ENCODE peak calls at places on chromosomes 3 and 15, in five cellular contexts. O is heart left ventricle, L is GM23338, B is foreskin keratinocyte, Y is Peyer's patch. G is an unnamed sample.

GRCh38 chr15:101445562-101446526 is 43.7 kb downstream of the PCSK6 start:
- DNase-seq in L (no peak), Y (no peak), B (peak; percentile 79), O (peak; percentile 73), G (no peak)

GRCh38 chr15:86016750-86017149 is 62.9 kb upstream of the AGBL1 start:
- DNase-seq in L (no peak), B (no peak), O (no peak), Y (no peak), G (no peak)

GRCh38 chr3:188124184-188124583 is 29.8 kb upstream of the LPP start:
- DNase-seq in L (no peak), Y (no peak), B (peak; percentile 47), O (no peak), G (no peak)

GRCh38 chr15:48086162-48086561 is 34.6 kb upstream of the SLC24A5 start:
- DNase-seq in O (no peak), B (peak; percentile 62), L (no peak), Y (no peak), G (no peak)

GRCh38 chr3:34394978-34395748 is 596.7 kb downstream of the PDCD6IP start:
- DNase-seq in O (no peak), B (no peak), Y (no peak), L (peak; percentile 25), G (peak; percentile 39)

GRCh38 chr15:31083394-31083790 is 18.1 kb downstream of the TRPM1 start:
- DNase-seq in O (no peak), B (no peak), L (no peak), Y (no peak), G (no peak)

GRCh38 chr15:90306560-90306959 is 41.1 kb downstream of the NGRN start:
- DNase-seq in B (no peak), L (no peak), O (no peak), Y (no peak), G (no peak)

GRCh38 chr3:77320514-77320913 is 280.6 kb downstream of the ROBO2 start:
- DNase-seq in Y (no peak), O (no peak), B (no peak), L (peak; percentile 80), G (no peak)

GRCh38 chr3:167978071-167978470 is 117.7 kb downstream of the GOLIM4 start:
- DNase-seq in O (no peak), L (no peak), B (no peak), Y (peak; percentile 66), G (no peak)

GRCh38 chr3:178131801-178132200 is 404.4 kb upstream of the KCNMB2 start:
- DNase-seq in B (peak; percentile 26), Y (no peak), O (no peak), L (no peak), G (no peak)

GRCh38 chr3:188734395-188734794 is 437.4 kb upstream of the TPRG1 start:
- DNase-seq in O (no peak), B (peak; percentile 14), L (no peak), Y (no peak), G (no peak)

GRCh38 chr15:48682949-48683651 is 37.6 kb upstream of the FBN1 start:
- DNase-seq in L (no peak), Y (peak; percentile 52), O (no peak), B (peak; percentile 56), G (no peak)

GRCh38 chr3:51709675-51710074 is 2.8 kb downstream of the GRM2 start:
- DNase-seq in B (no peak), L (no peak), O (no peak), Y (peak; percentile 7), G (no peak)

GRCh38 chr15:89341316-89342005 is 6.8 kb upstream of the POLG start:
- DNase-seq in O (no peak), Y (no peak), L (no peak), B (no peak), G (peak; percentile 81)

GRCh38 chr3:106014518-106014917 is 145.7 kb upstream of the CBLB start:
- DNase-seq in Y (no peak), B (no peak), L (no peak), O (no peak), G (no peak)

GRCh38 chr3:195209083-195209835 is 61.7 kb downstream of the XXYLT1 start:
- DNase-seq in B (no peak), Y (peak; percentile 45), O (no peak), L (no peak), G (peak; percentile 63)

GRCh38 chr3:195208631-195209030 is 62.3 kb downstream of the XXYLT1 start:
- DNase-seq in Y (peak; percentile 40), B (no peak), L (no peak), O (no peak), G (peak; percentile 41)

GRCh38 chr3:195208183-195208582 is 62.8 kb downstream of the XXYLT1 start:
- DNase-seq in Y (peak; percentile 62), B (no peak), O (no peak), L (no peak), G (peak; percentile 29)

GRCh38 chr3:195207056-195207455 is 63.9 kb downstream of the XXYLT1 start:
- DNase-seq in B (no peak), Y (peak; percentile 41), L (no peak), O (no peak), G (no peak)

DNA sequence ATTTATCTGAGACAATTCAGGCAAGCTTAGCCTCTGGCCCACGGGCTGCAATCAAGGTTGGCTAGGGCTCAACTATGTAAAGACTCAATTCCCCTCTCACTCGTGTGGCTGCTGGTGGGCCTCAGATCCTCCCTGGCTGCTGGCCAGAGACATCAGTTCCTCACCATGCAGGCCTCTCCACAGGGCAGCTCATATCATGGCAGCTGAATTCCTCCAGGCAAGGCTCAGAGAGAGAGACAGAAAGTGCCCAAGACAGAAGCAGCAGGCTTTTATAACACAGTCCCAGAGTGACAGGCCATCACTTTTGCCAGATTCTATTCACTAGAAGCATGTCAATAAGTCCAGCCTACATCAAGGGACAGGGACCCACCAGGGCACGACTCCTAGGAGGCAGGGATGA is 63.2 kb downstream of the XXYLT1 start:
- DNase-seq in B (no peak), L (no peak), Y (peak; percentile 32), O (no peak), G (peak; percentile 46)
- H3K4me1 ChIP-seq in B (no peaks in the 10 kb centered on the region), L (peaks cover 24% of the 10 kb centered on the region), Y (peaks cover 19% of the 10 kb centered on the region), O (peaks cover 53% of the 10 kb centered on the region), G (peaks cover 51% of the 10 kb centered on the region)

GRCh38 chr3:153429821-153430220 is 267.8 kb downstream of the RAP2B start:
- DNase-seq in Y (no peak), L (no peak), B (no peak), O (peak; percentile 9), G (no peak)
- H3K27ac ChIP-seq in Y (no peak overlapping the region), L (no peak overlapping the region), B (no peak overlapping the region), O (no peak overlapping the region), G (no peak overlapping the region)

GRCh38 chr3:141403576-141403975 is 35.3 kb downstream of the ZBTB38 start:
- DNase-seq in L (no peak), O (no peak), Y (no peak), B (no peak), G (no peak)

GRCh38 chr3:141399979-141400971 is 32.0 kb downstream of the ZBTB38 start:
- DNase-seq in L (peak; percentile 45), Y (peak; percentile 62), B (no peak), O (no peak), G (no peak)

GRCh38 chr3:141402476-141403171 is 34.3 kb downstream of the ZBTB38 start:
- DNase-seq in O (peak; percentile 81), B (peak; percentile 60), Y (peak; percentile 81), L (peak; percentile 84), G (peak; percentile 88)

GRCh38 chr3:141401095-141401494 is 32.8 kb downstream of the ZBTB38 start:
- DNase-seq in B (no peak), L (no peak), Y (no peak), O (no peak), G (no peak)

DNA sequence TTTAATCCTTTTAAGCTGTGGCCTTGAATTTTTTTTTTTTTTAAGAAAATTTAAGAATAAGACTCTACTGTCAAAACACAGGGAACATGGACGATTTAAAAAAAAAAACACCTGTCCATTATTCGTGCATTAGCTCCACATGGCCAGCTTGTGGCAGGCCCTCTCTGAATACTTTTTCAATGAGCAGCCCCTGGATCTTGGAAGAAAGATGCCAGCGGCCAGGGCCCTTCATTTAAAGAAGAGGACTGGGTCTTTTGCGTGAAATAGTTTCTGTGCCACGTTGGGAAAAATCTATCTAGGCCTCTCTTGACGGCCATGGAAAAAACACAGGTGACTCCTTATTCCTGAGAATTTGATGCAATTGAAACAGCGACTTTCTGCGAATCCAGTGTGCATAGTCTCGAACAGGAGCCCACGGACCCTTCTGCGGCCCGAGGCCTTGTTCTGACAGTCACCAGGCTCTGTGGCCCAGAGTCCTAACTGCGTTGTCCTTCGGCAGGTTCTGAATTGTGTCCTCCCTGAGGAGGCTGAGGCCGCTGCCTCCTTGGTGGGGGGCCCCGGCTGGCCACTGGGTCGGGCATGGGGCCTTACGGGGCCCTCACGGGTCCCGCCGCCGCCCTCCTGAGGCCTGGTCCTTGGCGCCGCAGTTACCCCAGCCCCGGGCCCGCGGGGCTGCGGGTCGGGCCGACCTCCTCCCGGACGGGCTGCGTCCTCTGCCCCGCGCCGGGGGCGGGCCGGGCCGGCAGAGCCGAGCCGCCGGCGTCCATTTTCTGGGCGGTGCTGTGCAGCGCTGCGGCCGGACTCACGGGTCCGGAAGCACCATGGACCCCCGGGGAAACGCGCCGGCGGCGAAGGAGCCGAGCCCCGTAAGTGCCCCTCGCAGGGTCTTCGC is 33.5 kb downstream of the ZBTB38 start:
- DNase-seq in O (peak; percentile 57), L (peak; percentile 76), B (no peak), Y (peak; percentile 71), G (peak; percentile 85)
- H3K4me1 ChIP-seq in O (peaks cover 73% of the 10 kb centered on the region), L (peaks cover 31% of the 10 kb centered on the region), B (peaks cover 32% of the 10 kb centered on the region), Y (peaks cover 2% of the 10 kb centered on the region), G (peaks cover 28% of the 10 kb centered on the region)

DNA sequence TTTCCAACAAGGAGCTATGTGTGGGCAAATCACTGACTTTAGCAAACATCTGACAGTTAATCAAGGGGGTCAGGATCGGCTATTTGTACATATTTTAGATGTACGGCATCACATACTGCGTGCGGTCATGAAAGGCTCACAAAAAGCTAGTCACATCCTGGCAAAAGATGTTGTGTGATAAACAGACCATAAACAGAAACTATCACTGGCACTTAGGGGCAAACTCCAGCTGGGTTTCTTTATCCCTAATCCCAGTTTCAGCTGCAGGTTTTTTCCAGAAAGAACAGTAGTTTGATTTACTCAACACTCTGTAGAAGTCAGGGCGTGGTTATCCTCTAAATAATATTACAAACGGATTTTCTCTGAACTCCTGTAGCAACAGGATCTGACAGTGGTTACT is 112.4 kb upstream of the BHLHE40 start:
- DNase-seq in Y (peak; percentile 52), O (no peak), L (no peak), B (peak; percentile 70), G (no peak)
- H3K27ac ChIP-seq in Y (peak overlapping the region; percentile 86), O (peak overlapping the region; percentile 99), L (no peak overlapping the region), B (peak overlapping the region; percentile 96), G (peak overlapping the region; percentile 97)